ENCODE peak calls at places on chromosomes 6 and 20, in five cellular contexts. One of them, this sample, is unnamed.

GRCh38 chr6:141326426-141326825 is 806.3 kb upstream of the GJE1 start:
- DNase-seq in cardiac muscle cell: no peak
- DNase-seq in spleen: no peak
- DNase-seq in astrocyte of the cerebellum: peak
- DNase-seq in osteoblast: peak
- DNase-seq in this sample: peak

GRCh38 chr20:56702931-56703840 is 74.1 kb downstream of the TFAP2C start:
- DNase-seq in cardiac muscle cell: no peak
- DNase-seq in spleen: no peak
- DNase-seq in astrocyte of the cerebellum: no peak
- DNase-seq in osteoblast: no peak
- DNase-seq in this sample: no peak

GRCh38 chr20:61658563-61658962 is 406.5 kb downstream of the CDH4 start:
- DNase-seq in cardiac muscle cell: no peak
- DNase-seq in spleen: peak
- DNase-seq in astrocyte of the cerebellum: no peak
- DNase-seq in osteoblast: peak
- DNase-seq in this sample: no peak

GRCh38 chr6:129774697-129775447 is 64.9 kb upstream of the ARHGAP18 start:
- DNase-seq in cardiac muscle cell: peak
- DNase-seq in spleen: no peak
- DNase-seq in astrocyte of the cerebellum: peak
- DNase-seq in osteoblast: peak
- DNase-seq in this sample: peak

GRCh38 chr6:164967102-164967501 is 342.3 kb downstream of the C6orf118 start:
- DNase-seq in cardiac muscle cell: no peak
- DNase-seq in spleen: no peak
- DNase-seq in astrocyte of the cerebellum: no peak
- DNase-seq in osteoblast: no peak
- DNase-seq in this sample: no peak

GRCh38 chr20:20318318-20319161 is 49.4 kb upstream of the INSM1 start:
- DNase-seq in cardiac muscle cell: no peak
- DNase-seq in spleen: no peak
- DNase-seq in astrocyte of the cerebellum: no peak
- DNase-seq in osteoblast: no peak
- DNase-seq in this sample: no peak

GRCh38 chr6:154276810-154277577 is 79.6 kb downstream of the IPCEF1 start:
- DNase-seq in cardiac muscle cell: peak
- DNase-seq in spleen: no peak
- DNase-seq in astrocyte of the cerebellum: no peak
- DNase-seq in osteoblast: peak
- DNase-seq in this sample: no peak

GRCh38 chr20:3084283-3084985 is at the start of gene AVP:
- DNase-seq in cardiac muscle cell: no peak
- DNase-seq in spleen: no peak
- DNase-seq in astrocyte of the cerebellum: no peak
- DNase-seq in osteoblast: peak
- DNase-seq in this sample: no peak

GRCh38 chr6:142374965-142375733 is 73.3 kb downstream of the ADGRG6 start:
- DNase-seq in cardiac muscle cell: peak
- DNase-seq in spleen: no peak
- DNase-seq in astrocyte of the cerebellum: no peak
- DNase-seq in osteoblast: peak
- DNase-seq in this sample: peak

GRCh38 chr6:105804436-105804835 is 281.7 kb upstream of the PRDM1 start:
- DNase-seq in cardiac muscle cell: no peak
- DNase-seq in spleen: no peak
- DNase-seq in astrocyte of the cerebellum: no peak
- DNase-seq in osteoblast: no peak
- DNase-seq in this sample: peak

GRCh38 chr6:112571486-112571885 is 224.4 kb downstream of the RFPL4B start:
- DNase-seq in cardiac muscle cell: no peak
- DNase-seq in spleen: no peak
- DNase-seq in astrocyte of the cerebellum: peak
- DNase-seq in osteoblast: peak
- DNase-seq in this sample: peak

GRCh38 chr6:27601668-27602254 is 128.9 kb upstream of the ZNF184 start:
- DNase-seq in cardiac muscle cell: peak
- DNase-seq in spleen: no peak
- DNase-seq in astrocyte of the cerebellum: no peak
- DNase-seq in osteoblast: no peak
- DNase-seq in this sample: no peak

GRCh38 chr6:106913676-106914280 is 60.8 kb downstream of the CD24 start:
- DNase-seq in cardiac muscle cell: no peak
- DNase-seq in spleen: no peak
- DNase-seq in astrocyte of the cerebellum: no peak
- DNase-seq in osteoblast: no peak
- DNase-seq in this sample: no peak

GRCh38 chr20:845226-845868 is 11.8 kb downstream of the FAM110A start:
- DNase-seq in cardiac muscle cell: no peak
- DNase-seq in spleen: peak
- DNase-seq in astrocyte of the cerebellum: no peak
- DNase-seq in osteoblast: no peak
- DNase-seq in this sample: no peak

GRCh38 chr20:44172572-44172950 is 14.4 kb downstream of the JPH2 start:
- DNase-seq in cardiac muscle cell: no peak
- DNase-seq in spleen: no peak
- DNase-seq in astrocyte of the cerebellum: no peak
- DNase-seq in osteoblast: no peak
- DNase-seq in this sample: no peak

GRCh38 chr6:79710127-79710526 is 79.0 kb downstream of the SH3BGRL2 start:
- DNase-seq in cardiac muscle cell: no peak
- DNase-seq in spleen: no peak
- DNase-seq in astrocyte of the cerebellum: no peak
- DNase-seq in osteoblast: no peak
- DNase-seq in this sample: no peak

GRCh38 chr20:23244207-23244915 is 106.2 kb upstream of the NXT1 start:
- DNase-seq in cardiac muscle cell: no peak
- DNase-seq in spleen: peak
- DNase-seq in astrocyte of the cerebellum: no peak
- DNase-seq in osteoblast: no peak
- DNase-seq in this sample: no peak

GRCh38 chr6:118146584-118146983 is 239.5 kb downstream of the SLC35F1 start:
- DNase-seq in cardiac muscle cell: no peak
- DNase-seq in spleen: no peak
- DNase-seq in astrocyte of the cerebellum: peak
- DNase-seq in osteoblast: no peak
- DNase-seq in this sample: no peak

GRCh38 chr6:3309391-3310050 is 50.8 kb downstream of the PSMG4 start:
- DNase-seq in cardiac muscle cell: no peak
- DNase-seq in spleen: peak
- DNase-seq in astrocyte of the cerebellum: no peak
- DNase-seq in osteoblast: peak
- DNase-seq in this sample: no peak

GRCh38 chr6:89385156-89385667 is 26.9 kb downstream of the RRAGD start:
- DNase-seq in cardiac muscle cell: no peak
- DNase-seq in spleen: no peak
- DNase-seq in astrocyte of the cerebellum: no peak
- DNase-seq in osteoblast: no peak
- DNase-seq in this sample: no peak

GRCh38 chr6:12286381-12287132 is 3.6 kb upstream of the EDN1 start:
- DNase-seq in cardiac muscle cell: no peak
- DNase-seq in spleen: no peak
- DNase-seq in astrocyte of the cerebellum: no peak
- DNase-seq in osteoblast: peak
- DNase-seq in this sample: no peak

GRCh38 chr6:131995924-131996323 is 44.8 kb upstream of the CCN2 start:
- DNase-seq in cardiac muscle cell: no peak
- DNase-seq in spleen: no peak
- DNase-seq in astrocyte of the cerebellum: peak
- DNase-seq in osteoblast: peak
- DNase-seq in this sample: peak

GRCh38 chr6:85006362-85006761 is 242.0 kb upstream of the TBX18 start:
- DNase-seq in cardiac muscle cell: no peak
- DNase-seq in spleen: no peak
- DNase-seq in astrocyte of the cerebellum: no peak
- DNase-seq in osteoblast: no peak
- DNase-seq in this sample: peak

GRCh38 chr20:58692579-58693225 is at the start of gene NPEPL1:
- DNase-seq in cardiac muscle cell: peak
- DNase-seq in spleen: peak
- DNase-seq in astrocyte of the cerebellum: no peak
- DNase-seq in osteoblast: peak
- DNase-seq in this sample: peak

GRCh38 chr6:27617700-27618689 is 145.1 kb upstream of the ZNF184 start:
- DNase-seq in cardiac muscle cell: peak
- DNase-seq in spleen: no peak
- DNase-seq in astrocyte of the cerebellum: no peak
- DNase-seq in osteoblast: peak
- DNase-seq in this sample: no peak

DNA sequence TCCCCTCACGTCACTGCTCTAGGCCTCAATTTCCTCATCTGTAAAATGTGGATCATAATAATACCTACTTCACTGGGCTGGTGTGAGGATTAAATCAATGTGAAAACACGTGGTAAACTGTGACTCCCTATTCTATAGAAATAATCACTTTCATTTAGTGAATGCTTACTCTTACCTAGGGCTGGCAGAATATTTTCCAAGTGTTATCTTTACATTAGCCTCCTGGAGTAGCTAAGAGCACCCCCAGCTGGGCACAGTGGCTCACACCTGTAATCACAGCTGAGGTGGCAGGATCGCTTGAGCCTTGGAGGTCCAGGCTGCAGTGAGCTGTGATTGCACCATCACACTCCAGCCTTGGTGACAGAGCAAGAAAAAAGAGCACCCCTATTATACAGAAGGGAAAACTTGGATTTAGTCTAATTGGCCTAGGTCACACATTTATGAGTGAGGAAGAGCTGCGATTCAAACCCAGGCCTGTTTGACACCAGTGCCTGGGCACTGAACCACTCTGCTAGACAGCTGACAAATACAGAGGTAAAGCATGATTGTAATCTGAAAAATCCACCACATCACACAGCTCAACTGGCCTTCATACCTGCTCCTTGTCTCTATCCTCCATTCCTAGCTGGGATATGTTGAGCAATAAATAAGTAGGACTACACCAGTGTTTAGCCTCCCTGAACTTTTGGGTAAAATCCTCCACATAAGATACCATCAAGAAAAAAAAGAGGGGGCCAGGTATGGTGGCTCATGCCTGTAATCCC is 1.4 kb upstream of the SNTA1 start:
- DNase-seq in cardiac muscle cell: peak
- DNase-seq in spleen: no peak
- DNase-seq in astrocyte of the cerebellum: no peak
- DNase-seq in osteoblast: peak
- DNase-seq in this sample: no peak
- TF ChIP-seq CTCF in cardiac muscle cell: no peak
- TF ChIP-seq CTCF in spleen: no peak
- TF ChIP-seq CTCF in astrocyte of the cerebellum: no peak
- TF ChIP-seq CTCF in osteoblast: no peak
- TF ChIP-seq CTCF in this sample: no peak

GRCh38 chr6:29792123-29793035 is 35.2 kb upstream of the HLA-G start:
- DNase-seq in cardiac muscle cell: peak
- DNase-seq in spleen: peak
- DNase-seq in astrocyte of the cerebellum: no peak
- DNase-seq in osteoblast: peak
- DNase-seq in this sample: peak

GRCh38 chr6:29791786-29792122 is 35.9 kb upstream of the HLA-G start:
- DNase-seq in cardiac muscle cell: no peak
- DNase-seq in spleen: no peak
- DNase-seq in astrocyte of the cerebellum: no peak
- DNase-seq in osteoblast: peak
- DNase-seq in this sample: no peak

GRCh38 chr6:29791162-29791561 is 36.5 kb upstream of the HLA-G start:
- DNase-seq in cardiac muscle cell: no peak
- DNase-seq in spleen: no peak
- DNase-seq in astrocyte of the cerebellum: no peak
- DNase-seq in osteoblast: no peak
- DNase-seq in this sample: no peak

GRCh38 chr6:29793796-29794195 is 33.8 kb upstream of the HLA-G start:
- DNase-seq in cardiac muscle cell: no peak
- DNase-seq in spleen: no peak
- DNase-seq in astrocyte of the cerebellum: no peak
- DNase-seq in osteoblast: no peak
- DNase-seq in this sample: no peak

GRCh38 chr6:29793036-29793356 is 34.6 kb upstream of the HLA-G start:
- DNase-seq in cardiac muscle cell: no peak
- DNase-seq in spleen: no peak
- DNase-seq in astrocyte of the cerebellum: no peak
- DNase-seq in osteoblast: no peak
- DNase-seq in this sample: no peak
- H3K4me3 ChIP-seq in cardiac muscle cell: peak
- H3K4me3 ChIP-seq in spleen: peak
- H3K4me3 ChIP-seq in astrocyte of the cerebellum: no peak
- H3K4me3 ChIP-seq in osteoblast: peak
- H3K4me3 ChIP-seq in this sample: peak

GRCh38 chr6:37488464-37488863 is 11.2 kb downstream of the CCDC167 start:
- DNase-seq in cardiac muscle cell: no peak
- DNase-seq in spleen: no peak
- DNase-seq in astrocyte of the cerebellum: no peak
- DNase-seq in osteoblast: peak
- DNase-seq in this sample: no peak

GRCh38 chr6:37487891-37488290 is 11.8 kb downstream of the CCDC167 start:
- DNase-seq in cardiac muscle cell: peak
- DNase-seq in spleen: no peak
- DNase-seq in astrocyte of the cerebellum: no peak
- DNase-seq in osteoblast: peak
- DNase-seq in this sample: no peak

GRCh38 chr6:37491161-37491829 is 8.4 kb downstream of the CCDC167 start:
- DNase-seq in cardiac muscle cell: no peak
- DNase-seq in spleen: no peak
- DNase-seq in astrocyte of the cerebellum: no peak
- DNase-seq in osteoblast: peak
- DNase-seq in this sample: no peak

GRCh38 chr6:37490466-37491015 is 9.2 kb downstream of the CCDC167 start:
- DNase-seq in cardiac muscle cell: no peak
- DNase-seq in spleen: no peak
- DNase-seq in astrocyte of the cerebellum: no peak
- DNase-seq in osteoblast: peak
- DNase-seq in this sample: no peak

DNA sequence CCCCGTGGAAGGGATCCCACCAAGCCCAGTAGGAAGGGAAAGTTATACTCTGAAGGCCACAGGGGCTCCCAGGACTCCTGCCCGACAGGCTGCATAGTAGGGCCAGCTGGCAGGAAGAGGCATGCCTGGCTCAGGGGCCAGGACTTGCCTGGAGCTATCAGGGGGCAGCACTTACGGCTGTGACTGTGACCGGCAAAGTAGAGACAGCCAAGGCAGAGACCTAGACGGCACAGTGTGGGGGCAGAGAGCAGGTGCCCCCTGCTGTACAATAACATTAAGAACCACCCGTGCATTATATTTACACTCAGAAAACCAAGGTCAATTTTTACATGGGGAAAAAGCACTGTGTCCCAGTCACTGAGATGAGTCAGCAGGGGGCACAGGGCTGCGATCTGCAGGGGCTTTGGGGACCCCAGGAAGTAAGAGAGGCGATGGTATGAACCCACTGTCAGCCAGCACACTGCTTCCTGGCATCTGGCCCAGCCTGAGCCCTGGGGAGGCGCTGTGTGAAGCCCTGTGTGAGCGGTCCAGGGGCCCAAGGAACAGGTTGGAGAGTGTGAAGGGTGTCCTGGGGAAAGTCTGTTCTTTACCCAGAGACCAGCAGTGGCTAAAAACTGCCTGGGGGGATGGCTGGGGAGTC is 9.9 kb downstream of the CCDC167 start:
- DNase-seq in cardiac muscle cell: no peak
- DNase-seq in spleen: no peak
- DNase-seq in astrocyte of the cerebellum: no peak
- DNase-seq in osteoblast: peak
- DNase-seq in this sample: peak
- TF ChIP-seq CTCF in cardiac muscle cell: peak
- TF ChIP-seq CTCF in spleen: no peak
- TF ChIP-seq CTCF in astrocyte of the cerebellum: peak
- TF ChIP-seq CTCF in osteoblast: peak
- TF ChIP-seq CTCF in this sample: peak

GRCh38 chr6:35494161-35494563 is 2.7 kb downstream of the TEAD3 start:
- DNase-seq in cardiac muscle cell: no peak
- DNase-seq in spleen: no peak
- DNase-seq in astrocyte of the cerebellum: no peak
- DNase-seq in osteoblast: peak
- DNase-seq in this sample: peak
- H3K4me3 ChIP-seq in cardiac muscle cell: no peak
- H3K4me3 ChIP-seq in spleen: no peak
- H3K4me3 ChIP-seq in astrocyte of the cerebellum: peak
- H3K4me3 ChIP-seq in osteoblast: peak
- H3K4me3 ChIP-seq in this sample: peak